ENCODE peak calls at places on chromosome 21, in four cellular contexts. A is fibroblast of lung, R is mammary epithelial cell, I is H9. D is an unnamed sample.

GRCh38 chr21:25735895-25736597 is 1.3 kb downstream of the GABPA start:
- DNase-seq in A (peak; percentile 50), R (peak; percentile 15), I (no peak), D (no peak)

GRCh38 chr21:33403786-33404571 is 766 bp downstream of the IFNGR2 start:
- DNase-seq in A (peak; percentile 58), R (peak; percentile 49), I (peak; percentile 49), D (peak; percentile 85)

GRCh38 chr21:35226960-35227741 is 178.0 kb upstream of the RUNX1 start:
- DNase-seq in A (no peak), R (no peak), I (no peak), D (no peak)

GRCh38 chr21:9758141-9758540 is 763.2 kb upstream of the TPTE start:
- DNase-seq in A (no peak), R (no peak), I (no peak), D (no peak)

GRCh38 chr21:42637602-42638041 is 15.8 kb upstream of the PDE9A start:
- DNase-seq in A (no peak), R (no peak), I (no peak), D (no peak)

GRCh38 chr21:16709866-16710550 is 802.8 kb upstream of the CXADR start:
- DNase-seq in A (peak; percentile 79), R (no peak), I (no peak), D (no peak)

GRCh38 chr21:43201491-43201890 is 32.7 kb downstream of the CRYAA start:
- DNase-seq in A (no peak), R (no peak), I (no peak), D (no peak)

GRCh38 chr21:42571391-42572150 is 57.9 kb downstream of the SLC37A1 start:
- DNase-seq in A (no peak), R (no peak), I (no peak), D (peak; percentile 17)

GRCh38 chr21:33655591-33656221 is 13.4 kb downstream of the ITSN1 start:
- DNase-seq in A (peak; percentile 98), R (peak; percentile 89), I (peak; percentile 49), D (peak; percentile 78)

GRCh38 chr21:38471766-38472165 is 26.5 kb downstream of the ERG start:
- DNase-seq in A (no peak), R (no peak), I (no peak), D (no peak)

GRCh38 chr21:17482928-17483327 is 29.9 kb upstream of the CXADR start:
- DNase-seq in A (no peak), R (no peak), I (no peak), D (no peak)

DNA sequence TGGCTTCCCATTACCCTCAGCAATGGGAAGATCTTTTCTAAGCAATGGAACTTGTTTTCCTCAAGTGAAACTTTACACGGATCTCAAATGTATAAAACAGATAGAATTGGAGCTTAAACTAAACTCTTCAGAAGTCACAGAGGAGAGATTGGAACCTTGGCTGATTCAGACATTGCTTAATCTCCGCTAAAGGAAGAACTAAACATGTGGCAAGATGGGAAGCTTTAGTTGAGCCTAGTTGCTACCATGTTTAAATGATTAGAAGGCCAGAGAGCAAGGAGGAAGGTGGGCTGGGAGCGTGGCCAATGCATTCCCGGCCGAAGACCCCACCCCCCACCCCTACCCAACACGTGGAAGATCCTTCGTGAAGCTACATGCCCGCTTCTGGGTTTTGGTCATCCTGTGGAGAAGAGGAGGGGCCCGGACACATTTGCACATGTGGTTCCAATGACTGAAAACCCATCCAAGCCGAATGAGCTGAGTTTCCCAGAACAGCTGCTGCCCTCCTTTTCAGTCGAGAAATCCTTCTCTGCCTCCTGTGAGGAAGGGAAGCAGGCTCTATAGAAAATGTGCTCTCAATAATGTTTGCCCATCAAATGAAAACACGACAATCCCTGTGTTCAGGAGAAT is 164.3 kb downstream of the MIS18A start:
- DNase-seq in A (no peak), R (no peak), I (no peak), D (no peak)
- H3K9ac ChIP-seq in A (no peak overlapping the region), R (no peak overlapping the region), I (no peak overlapping the region), D (no peak overlapping the region)

GRCh38 chr21:37414292-37415253 is 48.0 kb downstream of the DYRK1A start:
- DNase-seq in A (no peak), R (no peak), I (no peak), D (no peak)

GRCh38 chr21:37413553-37414291 is 47.1 kb downstream of the DYRK1A start:
- DNase-seq in A (no peak), R (no peak), I (no peak), D (no peak)

GRCh38 chr21:37416914-37417313 is 50.3 kb downstream of the DYRK1A start:
- DNase-seq in A (no peak), R (no peak), I (no peak), D (no peak)

GRCh38 chr21:37412603-37413360 is 46.2 kb downstream of the DYRK1A start:
- DNase-seq in A (peak; percentile 66), R (no peak), I (no peak), D (no peak)

GRCh38 chr21:37415938-37416337 is 49.4 kb downstream of the DYRK1A start:
- DNase-seq in A (no peak), R (no peak), I (no peak), D (no peak)
- H3K4me1 ChIP-seq in A (peaks cover 22% of the 10 kb centered on the region), R (no peaks in the 10 kb centered on the region), I (peaks cover 2% of the 10 kb centered on the region), D (peaks cover 8% of the 10 kb centered on the region)

GRCh38 chr21:36427502-36427901 is 42.3 kb downstream of the CHAF1B start:
- DNase-seq in A (no peak), R (no peak), I (no peak), D (no peak)

GRCh38 chr21:36431252-36431651 is 46.1 kb downstream of the CHAF1B start:
- DNase-seq in A (peak; percentile 36), R (no peak), I (no peak), D (no peak)

GRCh38 chr21:36428789-36429671 is 43.8 kb downstream of the CHAF1B start:
- DNase-seq in A (peak; percentile 65), R (no peak), I (no peak), D (no peak)

GRCh38 chr21:36430841-36431240 is 45.6 kb downstream of the CHAF1B start:
- DNase-seq in A (peak; percentile 72), R (peak; percentile 13), I (no peak), D (no peak)

GRCh38 chr21:36429672-36430546 is 44.7 kb downstream of the CHAF1B start:
- DNase-seq in A (peak; percentile 100), R (peak; percentile 100), I (peak; percentile 75), D (peak; percentile 91)
- H3K27ac ChIP-seq in A (peak overlapping the region; percentile 68), R (peak overlapping the region; percentile 83), I (no peak overlapping the region), D (peak overlapping the region; percentile 40)

GRCh38 chr21:46061063-46061462 is 36.8 kb upstream of the COL6A2 start:
- DNase-seq in A (no peak), R (no peak), I (no peak), D (no peak)

GRCh38 chr21:46061950-46062349 is 36.0 kb upstream of the COL6A2 start:
- DNase-seq in A (no peak), R (no peak), I (no peak), D (peak; percentile 17)

GRCh38 chr21:46059195-46059594 is 38.7 kb upstream of the COL6A2 start:
- DNase-seq in A (no peak), R (no peak), I (no peak), D (peak; percentile 17)

GRCh38 chr21:46062471-46063211 is 35.3 kb upstream of the COL6A2 start:
- DNase-seq in A (no peak), R (no peak), I (no peak), D (peak; percentile 16)

GRCh38 chr21:46060596-46061061 is 37.3 kb upstream of the COL6A2 start:
- DNase-seq in A (peak; percentile 100), R (peak; percentile 67), I (no peak), D (peak; percentile 10)
- H3K9ac ChIP-seq in A (peak overlapping the region; percentile 18), R (no peak overlapping the region), I (no peak overlapping the region), D (no peak overlapping the region)

GRCh38 chr21:44438531-44439210 is 16.6 kb upstream of the LRRC3 start:
- DNase-seq in A (no peak), R (no peak), I (no peak), D (no peak)
- H3K4me1 ChIP-seq in A (no peaks in the 10 kb centered on the region), R (no peaks in the 10 kb centered on the region), I (no peaks in the 10 kb centered on the region), D (no peaks in the 10 kb centered on the region)